ENCODE peak calls at places on chromosomes 16 and 17, in seven cellular contexts. H is skeletal muscle cell; R is stimulated activated CD4-positive, alpha-beta T cell treated with anti-CD3 and anti-CD28 coated beads, Interleukin-4, amount 100 ng/mL, for 24 hours; L is sciatic nerve; C is pancreas; J is AML-193; F is HS-5. U is an unnamed sample.

GRCh38 chr16:15618392-15618791 is 24.6 kb downstream of the MARF1 start:
- DNase-seq in F (no peak), C (no peak), L (no peak), H (no peak), R (no peak), J (no peak), U (no peak)

GRCh38 chr17:17300624-17301568 is 2.3 kb upstream of the NT5M start:
- DNase-seq in R (peak), F (no peak), H (no peak), J (no peak), L (peak), C (peak), U (peak)

GRCh38 chr17:68955181-68955841 is at the start of gene ABCA8:
- DNase-seq in F (no peak), J (no peak), H (no peak), C (no peak), R (no peak), L (peak), U (no peak)

GRCh38 chr17:43337684-43338428 is 60.9 kb upstream of the ARL4D start:
- DNase-seq in R (no peak), C (no peak), L (no peak), J (no peak), H (no peak), F (no peak), U (no peak)

GRCh38 chr16:87580855-87581261 is 21.4 kb upstream of the JPH3 start:
- DNase-seq in F (no peak), L (no peak), J (no peak), H (peak), R (peak), C (no peak), U (no peak)

GRCh38 chr17:13329421-13329820 is 272.3 kb downstream of the HS3ST3A1 start:
- DNase-seq in J (no peak), C (no peak), F (no peak), R (no peak), H (no peak), L (no peak), U (no peak)

GRCh38 chr16:85126731-85127662 is 14.7 kb upstream of the CIBAR2 start:
- DNase-seq in C (no peak), J (no peak), F (no peak), H (peak), L (no peak), R (peak), U (no peak)

GRCh38 chr17:81984773-81985410 is 7.5 kb downstream of the ASPSCR1 start:
- DNase-seq in R (no peak), F (no peak), L (no peak), J (no peak), H (no peak), C (no peak), U (no peak)